ENCODE peak calls at places on chromosomes 1 and 21, in five cellular contexts. Y is A549, E is GM12878, Q is K562, X is HepG2. F is an unnamed sample.
A peak's percentile ranks its signal among the peaks of the same experiment; 100 is the strongest.

GRCh38 chr1:53485478-53486394 is 26.5 kb downstream of the DMRTB1 start:
- DNase-seq in E (no peak), Y (peak; percentile 80), Q (peak; percentile 86), X (peak; percentile 49), F (peak; percentile 97)

GRCh38 chr1:46723901-46724300 is 5.0 kb upstream of the EFCAB14 start:
- DNase-seq in E (no peak), Q (no peak), Y (no peak), X (no peak), F (peak; percentile 17)

GRCh38 chr1:167175901-167176300 is 44.8 kb upstream of the POU2F1 start:
- DNase-seq in E (no peak), X (no peak), Q (no peak), Y (no peak), F (no peak)

GRCh38 chr1:159936284-159936904 is 9.0 kb downstream of the IGSF9 start:
- DNase-seq in X (peak; percentile 30), Y (peak; percentile 84), Q (peak; percentile 68), E (no peak), F (peak; percentile 79)

GRCh38 chr21:39004776-39005605 is 178.3 kb downstream of the PSMG1 start:
- DNase-seq in E (no peak), Q (no peak), X (no peak), Y (no peak), F (no peak)

GRCh38 chr21:31329431-31330143 is 14.5 kb downstream of the TIAM1 start:
- DNase-seq in Y (no peak), Q (no peak), X (no peak), E (no peak), F (no peak)

GRCh38 chr1:180229483-180230415 is at the start of gene LHX4:
- DNase-seq in E (no peak), Y (peak; percentile 85), X (no peak), Q (peak; percentile 75), F (peak; percentile 84)

GRCh38 chr1:110380667-110381283 is 10.1 kb downstream of the SLC16A4 start:
- DNase-seq in Q (no peak), X (no peak), E (no peak), Y (no peak), F (no peak)

GRCh38 chr1:236681184-236681583 is 5.1 kb upstream of the ACTN2 start:
- DNase-seq in X (no peak), Y (no peak), E (no peak), Q (no peak), F (no peak)

GRCh38 chr1:76160225-76160624 is 85.7 kb downstream of the ST6GALNAC3 start:
- DNase-seq in Q (no peak), Y (no peak), E (no peak), X (no peak), F (no peak)

GRCh38 chr1:12031039-12031980 is 12.0 kb downstream of the MIIP start:
- DNase-seq in X (no peak), Q (peak; percentile 83), E (no peak), Y (peak; percentile 45), F (peak; percentile 64)

GRCh38 chr1:232586679-232587078 is 43.3 kb downstream of the SIPA1L2 start:
- DNase-seq in E (no peak), Y (no peak), Q (no peak), X (no peak), F (no peak)

GRCh38 chr1:169049258-169049936 is 57.1 kb upstream of the ATP1B1 start:
- DNase-seq in X (no peak), E (no peak), Y (no peak), Q (no peak), F (no peak)

GRCh38 chr21:39022035-39022900 is 161.0 kb downstream of the PSMG1 start:
- DNase-seq in Q (no peak), X (no peak), Y (no peak), E (no peak), F (no peak)

GRCh38 chr1:199302554-199302953 is 663.7 kb downstream of the PTPRC start:
- DNase-seq in E (no peak), Q (no peak), X (no peak), Y (no peak), F (no peak)

GRCh38 chr1:167893798-167894197 is 20.1 kb downstream of the ADCY10 start:
- DNase-seq in Y (no peak), E (no peak), Q (no peak), X (no peak), F (no peak)

GRCh38 chr1:161119379-161120061 is 1.6 kb downstream of the NIT1 start:
- DNase-seq in X (no peak), Y (peak; percentile 85), E (no peak), Q (peak; percentile 83), F (peak; percentile 90)

GRCh38 chr1:171455967-171456366 is 29.4 kb upstream of the PRRC2C start:
- DNase-seq in Q (no peak), E (no peak), X (no peak), Y (no peak), F (no peak)

GRCh38 chr1:177354247-177354646 is 183.5 kb downstream of the BRINP2 start:
- DNase-seq in Q (no peak), Y (no peak), X (no peak), E (no peak), F (no peak)

GRCh38 chr1:14320518-14320917 is 278.0 kb upstream of the KAZN start:
- DNase-seq in E (no peak), Y (no peak), X (no peak), Q (peak; percentile 24), F (no peak)

GRCh38 chr1:66350001-66350547 is 183.9 kb upstream of the SGIP1 start:
- DNase-seq in Q (no peak), X (no peak), E (no peak), Y (no peak), F (peak; percentile 63)

GRCh38 chr1:58155418-58156123 is 391.0 kb downstream of the OMA1 start:
- DNase-seq in Y (no peak), E (no peak), X (peak; percentile 33), Q (peak; percentile 57), F (peak; percentile 87)

GRCh38 chr1:5686925-5687706 is 305.1 kb downstream of the NPHP4 start:
- DNase-seq in Q (peak; percentile 21), Y (no peak), E (no peak), X (no peak), F (no peak)

GRCh38 chr1:224513787-224514209 is 79.2 kb upstream of the WDR26 start:
- DNase-seq in Q (peak; percentile 94), E (no peak), X (peak; percentile 54), Y (peak; percentile 90), F (peak; percentile 94)

GRCh38 chr1:57026942-57027341 is 61.1 kb upstream of the C8B start:
- DNase-seq in Q (no peak), X (no peak), E (no peak), Y (no peak), F (no peak)

GRCh38 chr1:111577814-111578213 is 41.8 kb upstream of the RAP1A start:
- DNase-seq in X (no peak), Y (no peak), Q (no peak), E (no peak), F (no peak)

GRCh38 chr1:199422206-199422605 is 605.3 kb upstream of the NR5A2 start:
- DNase-seq in X (no peak), E (no peak), Q (no peak), Y (no peak), F (peak; percentile 71)

GRCh38 chr1:23558140-23558871 is 995 bp downstream of the ID3 start:
- DNase-seq in Q (peak; percentile 93), X (peak; percentile 80), Y (no peak), E (no peak), F (peak; percentile 66)

GRCh38 chr21:38824124-38824822 is 18.5 kb downstream of the ETS2 start:
- DNase-seq in Y (no peak), Q (no peak), X (peak; percentile 95), E (no peak), F (no peak)

GRCh38 chr21:40622531-40622930 is 224.4 kb downstream of the DSCAM start:
- DNase-seq in Q (no peak), E (no peak), Y (no peak), X (no peak), F (no peak)

GRCh38 chr1:106876384-106876783 is 180.1 kb upstream of the PRMT6 start:
- DNase-seq in E (no peak), Q (no peak), Y (no peak), X (no peak), F (peak; percentile 16)

GRCh38 chr1:109226078-109226445 is 12.3 kb downstream of the SARS1 start:
- DNase-seq in E (no peak), Q (no peak), X (no peak), Y (no peak), F (no peak)

GRCh38 chr1:44973645-44974044 is 12.8 kb downstream of the EIF2B3 start:
- DNase-seq in Q (no peak), X (no peak), E (peak; percentile 5), Y (no peak), F (no peak)

GRCh38 chr1:210464519-210465039 is 135.9 kb downstream of the HHAT start:
- DNase-seq in E (no peak), X (no peak), Y (no peak), Q (no peak), F (no peak)

DNA sequence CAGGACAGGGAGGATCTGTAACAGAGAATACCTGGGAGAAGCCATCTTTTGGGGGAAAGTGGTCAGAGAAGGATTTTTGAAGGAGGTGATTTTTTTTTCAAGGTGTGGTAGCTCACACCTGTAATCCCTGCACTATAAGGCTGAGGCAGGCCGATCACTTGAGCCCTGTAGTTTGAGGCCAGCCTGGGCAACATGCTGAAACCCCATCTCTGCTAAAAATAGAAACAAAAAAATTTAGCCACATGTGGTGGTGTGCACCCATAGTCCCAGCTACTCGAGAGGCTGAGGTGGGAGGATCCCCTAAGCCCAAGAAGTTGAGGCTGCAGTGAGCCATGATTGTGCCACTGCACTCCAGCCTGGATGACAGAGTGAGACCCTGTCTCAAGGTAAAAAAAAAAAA is 67.4 kb upstream of the ARTN start:
- DNase-seq in Q (no peak), E (no peak), Y (no peak), X (no peak), F (no peak)
- H3K4me2 ChIP-seq in Q (no peak overlapping the region), E (no peak overlapping the region), Y (no peak overlapping the region), X (no peak overlapping the region), F (no peak overlapping the region)

GRCh38 chr1:99429754-99430153 is 165.5 kb downstream of the PLPPR4 start:
- DNase-seq in E (no peak), Y (no peak), Q (no peak), X (no peak), F (no peak)

GRCh38 chr1:99424087-99424486 is 159.8 kb downstream of the PLPPR4 start:
- DNase-seq in Y (no peak), Q (no peak), X (no peak), E (no peak), F (no peak)
- TF ChIP-seq JUNB in Y (no peak), Q (no peak), X (no peak), E (no peak), F (no peak)

DNA sequence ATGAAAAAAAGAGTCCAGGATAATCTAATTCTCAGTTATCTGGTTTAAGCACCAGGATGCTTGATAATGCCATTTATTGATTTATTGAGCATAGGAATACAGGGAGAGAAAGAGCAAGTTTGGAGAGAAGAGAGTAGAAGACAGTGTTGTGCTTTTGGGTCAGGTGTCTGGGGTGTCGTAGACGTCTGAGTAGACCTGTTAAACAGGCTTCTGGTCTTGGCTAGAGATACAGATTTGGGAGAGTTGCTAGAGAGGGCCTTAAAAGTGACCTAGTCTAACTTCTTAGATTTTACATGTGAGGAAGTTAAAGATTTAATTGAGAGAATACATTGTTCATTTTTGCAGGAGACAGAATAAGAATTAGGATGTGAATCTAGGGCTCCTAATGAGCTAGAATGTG is 34.3 kb downstream of the CNST start:
- DNase-seq in E (no peak), Y (no peak), Q (no peak), X (no peak), F (no peak)
- H3K27ac ChIP-seq in E (no peak overlapping the region), Y (no peak overlapping the region), Q (no peak overlapping the region), X (no peak overlapping the region), F (no peak overlapping the region)

GRCh38 chr21:36866419-36866818 is 100.0 kb downstream of the HLCS start:
- DNase-seq in Q (no peak), X (no peak), E (no peak), Y (no peak), F (no peak)
- H3K4me2 ChIP-seq in Q (no peak overlapping the region), X (no peak overlapping the region), E (peak overlapping the region; percentile 38), Y (no peak overlapping the region), F (no peak overlapping the region)